ENCODE peak calls at places on chromosome 2, in ten cellular contexts. One of them, this sample, is unnamed.

GRCh38 chr2:37449686-37450392 is 105.4 kb downstream of the QPCT start:
- DNase-seq in ovary: no peak
- DNase-seq in A549: no peak
- DNase-seq in H1: no peak
- DNase-seq in stomach: peak
- DNase-seq in GM12878: no peak
- DNase-seq in suprapubic skin: no peak
- DNase-seq in tibial nerve: no peak
- DNase-seq in HepG2: no peak
- DNase-seq in transverse colon: peak
- DNase-seq in this sample: no peak

GRCh38 chr2:217918220-217919024 is 84.4 kb downstream of the TNS1 start:
- DNase-seq in tibial nerve: no peak
- DNase-seq in ovary: peak
- DNase-seq in A549: no peak
- DNase-seq in H1: no peak
- DNase-seq in GM12878: no peak
- DNase-seq in HepG2: peak
- DNase-seq in stomach: no peak
- DNase-seq in suprapubic skin: no peak
- DNase-seq in transverse colon: no peak
- DNase-seq in this sample: no peak

GRCh38 chr2:119753041-119753929 is 6.4 kb upstream of the PTPN4 start:
- DNase-seq in tibial nerve: no peak
- DNase-seq in A549: peak
- DNase-seq in suprapubic skin: no peak
- DNase-seq in HepG2: peak
- DNase-seq in GM12878: no peak
- DNase-seq in stomach: no peak
- DNase-seq in transverse colon: no peak
- DNase-seq in ovary: no peak
- DNase-seq in H1: no peak
- DNase-seq in this sample: no peak

GRCh38 chr2:196372276-196372809 is 201.0 kb upstream of the STK17B start:
- DNase-seq in GM12878: no peak
- DNase-seq in transverse colon: no peak
- DNase-seq in suprapubic skin: no peak
- DNase-seq in HepG2: no peak
- DNase-seq in A549: no peak
- DNase-seq in stomach: no peak
- DNase-seq in tibial nerve: no peak
- DNase-seq in ovary: no peak
- DNase-seq in H1: no peak
- DNase-seq in this sample: no peak

GRCh38 chr2:125169022-125169763 is 1144.1 kb downstream of the CNTNAP5 start:
- DNase-seq in A549: no peak
- DNase-seq in HepG2: no peak
- DNase-seq in tibial nerve: no peak
- DNase-seq in GM12878: no peak
- DNase-seq in stomach: no peak
- DNase-seq in H1: no peak
- DNase-seq in ovary: no peak
- DNase-seq in suprapubic skin: no peak
- DNase-seq in transverse colon: no peak
- DNase-seq in this sample: no peak

GRCh38 chr2:171149986-171150693 is 10.6 kb downstream of the TLK1 start:
- DNase-seq in suprapubic skin: no peak
- DNase-seq in ovary: no peak
- DNase-seq in H1: no peak
- DNase-seq in GM12878: no peak
- DNase-seq in HepG2: peak
- DNase-seq in stomach: no peak
- DNase-seq in A549: no peak
- DNase-seq in tibial nerve: no peak
- DNase-seq in transverse colon: no peak
- DNase-seq in this sample: no peak

GRCh38 chr2:97005353-97005752 is 19.0 kb upstream of the FAM178B start:
- DNase-seq in HepG2: peak
- DNase-seq in A549: peak
- DNase-seq in suprapubic skin: no peak
- DNase-seq in tibial nerve: no peak
- DNase-seq in stomach: no peak
- DNase-seq in ovary: no peak
- DNase-seq in H1: no peak
- DNase-seq in transverse colon: no peak
- DNase-seq in GM12878: no peak
- DNase-seq in this sample: no peak

GRCh38 chr2:174840436-174840835 is 76.2 kb upstream of the CHRNA1 start:
- DNase-seq in GM12878: no peak
- DNase-seq in HepG2: no peak
- DNase-seq in ovary: no peak
- DNase-seq in stomach: no peak
- DNase-seq in suprapubic skin: no peak
- DNase-seq in tibial nerve: no peak
- DNase-seq in H1: no peak
- DNase-seq in transverse colon: no peak
- DNase-seq in A549: no peak
- DNase-seq in this sample: no peak

DNA sequence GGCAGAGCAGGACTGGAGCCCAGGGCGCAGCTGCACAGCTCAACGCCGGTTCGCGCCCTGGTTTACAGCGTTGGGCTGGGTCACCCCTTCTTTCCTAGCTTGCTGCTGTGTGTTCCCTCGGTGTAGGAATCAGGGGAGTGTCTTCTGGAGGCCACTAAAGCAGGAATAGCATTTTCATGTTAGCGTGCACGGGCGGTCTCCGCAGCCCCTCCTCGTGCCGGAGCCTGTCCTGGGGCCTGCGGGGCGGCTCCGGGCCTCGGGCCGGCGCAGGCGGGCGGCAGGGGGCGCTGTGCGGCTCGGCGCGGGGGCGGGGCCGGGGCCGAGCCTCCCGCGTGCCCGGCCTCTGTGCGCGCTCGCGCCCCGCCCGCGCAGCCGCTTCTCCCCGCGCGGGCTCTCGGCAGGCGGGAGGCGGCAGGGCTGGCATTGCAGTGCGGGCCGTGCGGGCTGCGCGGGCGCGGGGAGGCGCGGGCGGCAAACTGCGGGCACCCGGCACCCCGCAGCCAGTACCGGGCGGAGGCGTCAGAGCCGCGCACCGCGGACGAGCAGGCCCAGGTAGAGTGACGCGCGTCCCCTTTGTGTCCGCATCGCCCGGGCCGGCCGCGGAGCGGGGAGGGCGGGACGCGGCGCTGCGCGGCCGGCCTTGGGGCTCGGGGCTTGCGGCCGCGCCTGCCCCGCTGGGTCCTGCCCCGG is at the start of gene RNF144A:
- DNase-seq in A549: peak
- DNase-seq in tibial nerve: peak
- DNase-seq in ovary: peak
- DNase-seq in HepG2: no peak
- DNase-seq in stomach: peak
- DNase-seq in H1: no peak
- DNase-seq in suprapubic skin: no peak
- DNase-seq in GM12878: no peak
- DNase-seq in transverse colon: peak
- DNase-seq in this sample: no peak
- TF ChIP-seq CTCF in A549: peak
- TF ChIP-seq CTCF in tibial nerve: peak
- TF ChIP-seq CTCF in ovary: peak
- TF ChIP-seq CTCF in HepG2: peak
- TF ChIP-seq CTCF in stomach: no peak
- TF ChIP-seq CTCF in H1: peak
- TF ChIP-seq CTCF in suprapubic skin: no peak
- TF ChIP-seq CTCF in GM12878: peak
- TF ChIP-seq CTCF in transverse colon: peak
- TF ChIP-seq CTCF in this sample: peak

GRCh38 chr2:130345091-130345490 is 2.4 kb downstream of the IMP4 start:
- DNase-seq in GM12878: no peak
- DNase-seq in transverse colon: no peak
- DNase-seq in stomach: no peak
- DNase-seq in tibial nerve: no peak
- DNase-seq in A549: no peak
- DNase-seq in suprapubic skin: no peak
- DNase-seq in ovary: no peak
- DNase-seq in HepG2: no peak
- DNase-seq in H1: no peak
- DNase-seq in this sample: no peak

GRCh38 chr2:130341562-130342019 is 1.1 kb upstream of the IMP4 start:
- DNase-seq in A549: no peak
- DNase-seq in transverse colon: peak
- DNase-seq in stomach: no peak
- DNase-seq in HepG2: no peak
- DNase-seq in ovary: no peak
- DNase-seq in suprapubic skin: no peak
- DNase-seq in GM12878: no peak
- DNase-seq in tibial nerve: no peak
- DNase-seq in H1: no peak
- DNase-seq in this sample: no peak

GRCh38 chr2:130344578-130344977 is 1.9 kb downstream of the IMP4 start:
- DNase-seq in HepG2: no peak
- DNase-seq in transverse colon: no peak
- DNase-seq in suprapubic skin: no peak
- DNase-seq in A549: no peak
- DNase-seq in ovary: no peak
- DNase-seq in H1: no peak
- DNase-seq in GM12878: no peak
- DNase-seq in tibial nerve: no peak
- DNase-seq in stomach: no peak
- DNase-seq in this sample: no peak

GRCh38 chr2:130342020-130342532 is 621 bp upstream of the IMP4 start:
- DNase-seq in A549: peak
- DNase-seq in GM12878: peak
- DNase-seq in ovary: peak
- DNase-seq in stomach: peak
- DNase-seq in HepG2: peak
- DNase-seq in tibial nerve: peak
- DNase-seq in transverse colon: peak
- DNase-seq in H1: peak
- DNase-seq in suprapubic skin: peak
- DNase-seq in this sample: peak

DNA sequence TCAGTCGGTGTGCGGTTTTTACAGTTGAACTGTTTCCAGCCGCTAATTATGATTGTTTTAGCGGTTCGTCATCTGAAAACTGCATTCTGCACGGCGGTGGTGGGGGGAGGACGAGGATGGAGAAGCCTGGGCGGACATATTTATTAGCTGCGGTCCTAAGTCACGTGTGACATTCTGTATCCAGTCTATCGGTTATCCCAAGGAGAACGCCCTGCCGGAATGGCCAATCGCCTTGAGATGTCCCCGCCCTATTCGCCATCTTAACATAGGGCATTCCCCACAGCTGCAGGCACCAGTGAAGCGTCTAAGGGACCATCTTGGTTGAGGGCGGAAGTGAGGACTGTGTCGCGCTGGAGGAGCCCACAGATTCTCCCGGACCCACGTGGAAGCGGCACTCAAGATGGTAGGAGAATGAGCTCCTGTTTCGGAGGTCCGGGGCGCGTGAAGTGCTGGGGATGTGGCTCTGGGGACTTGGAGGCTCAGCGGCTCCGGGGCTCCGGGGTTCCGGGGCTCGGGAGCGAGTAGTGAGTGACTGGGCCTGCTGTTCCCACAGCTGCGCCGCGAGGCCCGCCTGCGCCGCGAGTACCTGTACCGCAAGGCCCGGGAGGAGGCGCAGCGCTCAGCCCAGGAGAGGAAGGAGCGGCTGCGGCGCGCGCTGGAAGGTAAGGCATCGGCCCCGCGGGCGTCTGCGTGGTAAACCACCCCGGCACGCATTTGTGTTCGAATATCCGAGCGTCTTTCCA is at the start of gene IMP4:
- DNase-seq in transverse colon: peak
- DNase-seq in HepG2: peak
- DNase-seq in ovary: peak
- DNase-seq in stomach: peak
- DNase-seq in A549: peak
- DNase-seq in GM12878: peak
- DNase-seq in H1: peak
- DNase-seq in tibial nerve: peak
- DNase-seq in suprapubic skin: peak
- DNase-seq in this sample: peak
- TF ChIP-seq POLR2A in transverse colon: no peak
- TF ChIP-seq POLR2A in HepG2: peak
- TF ChIP-seq POLR2A in ovary: peak
- TF ChIP-seq POLR2A in stomach: no peak
- TF ChIP-seq POLR2A in A549: peak
- TF ChIP-seq POLR2A in GM12878: peak
- TF ChIP-seq POLR2A in H1: peak
- TF ChIP-seq POLR2A in tibial nerve: no peak
- TF ChIP-seq POLR2A in suprapubic skin: no peak
- TF ChIP-seq POLR2A in this sample: no peak

GRCh38 chr2:239256297-239256696 is 144.5 kb downstream of the HDAC4 start:
- DNase-seq in ovary: peak
- DNase-seq in suprapubic skin: peak
- DNase-seq in HepG2: no peak
- DNase-seq in H1: no peak
- DNase-seq in stomach: peak
- DNase-seq in GM12878: no peak
- DNase-seq in A549: no peak
- DNase-seq in transverse colon: peak
- DNase-seq in tibial nerve: no peak
- DNase-seq in this sample: no peak

GRCh38 chr2:239259173-239259572 is 141.6 kb downstream of the HDAC4 start:
- DNase-seq in tibial nerve: no peak
- DNase-seq in A549: no peak
- DNase-seq in transverse colon: peak
- DNase-seq in HepG2: no peak
- DNase-seq in suprapubic skin: no peak
- DNase-seq in stomach: no peak
- DNase-seq in ovary: no peak
- DNase-seq in H1: no peak
- DNase-seq in GM12878: no peak
- DNase-seq in this sample: no peak

GRCh38 chr2:239258248-239258647 is 142.6 kb downstream of the HDAC4 start:
- DNase-seq in HepG2: no peak
- DNase-seq in ovary: no peak
- DNase-seq in GM12878: no peak
- DNase-seq in H1: no peak
- DNase-seq in stomach: no peak
- DNase-seq in tibial nerve: no peak
- DNase-seq in transverse colon: no peak
- DNase-seq in A549: no peak
- DNase-seq in suprapubic skin: peak
- DNase-seq in this sample: no peak

GRCh38 chr2:239255643-239256042 is 145.2 kb downstream of the HDAC4 start:
- DNase-seq in ovary: peak
- DNase-seq in stomach: no peak
- DNase-seq in transverse colon: no peak
- DNase-seq in GM12878: no peak
- DNase-seq in HepG2: no peak
- DNase-seq in H1: no peak
- DNase-seq in A549: no peak
- DNase-seq in tibial nerve: no peak
- DNase-seq in suprapubic skin: no peak
- DNase-seq in this sample: no peak

GRCh38 chr2:239257511-239257937 is 143.3 kb downstream of the HDAC4 start:
- DNase-seq in suprapubic skin: peak
- DNase-seq in GM12878: no peak
- DNase-seq in transverse colon: no peak
- DNase-seq in HepG2: peak
- DNase-seq in H1: no peak
- DNase-seq in ovary: no peak
- DNase-seq in stomach: no peak
- DNase-seq in tibial nerve: no peak
- DNase-seq in A549: no peak
- DNase-seq in this sample: no peak
- TF ChIP-seq EP300 in suprapubic skin: no peak
- TF ChIP-seq EP300 in GM12878: no peak
- TF ChIP-seq EP300 in transverse colon: no peak
- TF ChIP-seq EP300 in HepG2: peak
- TF ChIP-seq EP300 in H1: no peak
- TF ChIP-seq EP300 in ovary: no peak
- TF ChIP-seq EP300 in stomach: no peak
- TF ChIP-seq EP300 in tibial nerve: no peak
- TF ChIP-seq EP300 in A549: no peak
- TF ChIP-seq EP300 in this sample: no peak

DNA sequence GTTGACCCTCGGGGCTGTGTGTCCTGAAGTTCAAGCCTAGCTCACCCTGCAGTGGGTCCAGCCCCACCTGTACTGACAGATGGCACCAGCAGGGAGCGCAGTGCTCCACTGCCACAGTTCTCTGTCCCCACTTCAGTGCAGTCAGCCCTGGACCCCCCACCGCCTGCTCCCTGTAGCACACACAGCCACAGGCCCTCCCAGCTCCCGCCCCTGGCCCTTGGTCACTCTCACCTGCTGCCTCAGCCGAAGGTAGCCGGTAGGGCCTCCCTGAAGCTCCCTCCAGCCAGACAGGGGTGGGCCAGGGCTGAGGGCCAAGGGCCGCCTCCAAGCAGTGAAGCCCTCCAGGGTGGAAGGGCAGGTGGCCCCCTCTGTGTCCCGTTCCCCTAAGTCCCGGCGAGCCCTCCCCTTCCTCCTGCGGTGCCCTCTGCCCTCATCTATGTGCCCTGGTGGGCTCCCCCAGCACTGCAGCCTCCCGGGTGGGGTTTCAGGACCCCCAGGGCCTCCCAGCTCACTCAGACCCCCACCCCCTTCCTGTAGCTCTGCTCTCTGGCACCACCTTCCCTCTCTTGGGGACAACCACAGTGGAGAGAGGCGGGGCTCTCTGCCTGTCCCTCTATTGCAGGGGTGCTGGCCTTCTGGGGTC is 10.8 kb upstream of the ALPP start:
- DNase-seq in H1: no peak
- DNase-seq in A549: peak
- DNase-seq in tibial nerve: no peak
- DNase-seq in HepG2: peak
- DNase-seq in stomach: no peak
- DNase-seq in transverse colon: no peak
- DNase-seq in GM12878: no peak
- DNase-seq in suprapubic skin: no peak
- DNase-seq in ovary: no peak
- DNase-seq in this sample: no peak
- TF ChIP-seq CTCF in H1: peak
- TF ChIP-seq CTCF in A549: peak
- TF ChIP-seq CTCF in tibial nerve: no peak
- TF ChIP-seq CTCF in HepG2: peak
- TF ChIP-seq CTCF in stomach: no peak
- TF ChIP-seq CTCF in transverse colon: peak
- TF ChIP-seq CTCF in GM12878: no peak
- TF ChIP-seq CTCF in suprapubic skin: no peak
- TF ChIP-seq CTCF in ovary: no peak
- TF ChIP-seq CTCF in this sample: no peak